ENCODE peak calls at places on chromosomes 3 and 15, in nine cellular contexts. P is PC-9; X is CD8-positive, alpha-beta memory T cell; F is A549; J is K562; O is tibial artery; Z is fibroblast of lung; C is endodermal cell; E is neural progenitor cell. L is an unnamed sample. For H3K4me1, the result is how much of the 10 kb centered on the place peaks cover.

GRCh38 chr3:161221881-161222600 is 930 bp downstream of the NMD3 start:
- DNase-seq in X (no peak), E (no peak), F (no peak), Z (peak), P (no peak), O (no peak), C (no peak), J (no peak), L (peak)

GRCh38 chr3:169624533-169624972 is 39.0 kb downstream of the MECOM start:
- DNase-seq in C (peak), X (no peak), F (no peak), P (no peak), J (no peak), Z (peak), E (no peak), O (no peak), L (peak)

GRCh38 chr3:196051336-196052076 is 30.4 kb downstream of the TFRC start:
- DNase-seq in E (no peak), Z (no peak), F (no peak), O (no peak), X (no peak), P (peak), C (no peak), J (no peak), L (no peak)

GRCh38 chr3:123058505-123058904 is 8.3 kb upstream of the PDIA5 start:
- DNase-seq in F (no peak), E (no peak), O (no peak), Z (no peak), X (no peak), C (no peak), P (no peak), J (no peak), L (no peak)

GRCh38 chr3:9036327-9037112 is 73.2 kb upstream of the RAD18 start:
- DNase-seq in O (peak), Z (peak), C (no peak), J (no peak), F (no peak), E (no peak), X (no peak), P (no peak), L (peak)

GRCh38 chr15:57992761-57993295 is 72.7 kb downstream of the ALDH1A2 start:
- DNase-seq in P (no peak), F (no peak), E (no peak), C (no peak), O (no peak), J (no peak), Z (no peak), X (no peak), L (no peak)

GRCh38 chr15:68620721-68621528 is 42.1 kb downstream of the CORO2B start:
- DNase-seq in X (no peak), Z (peak), E (peak), O (peak), J (no peak), P (no peak), C (no peak), F (no peak), L (peak)

GRCh38 chr15:70361106-70361505 is 263.4 kb upstream of the TLE3 start:
- DNase-seq in X (no peak), O (no peak), J (no peak), Z (no peak), C (peak), E (no peak), P (no peak), F (no peak), L (no peak)

GRCh38 chr15:82532991-82533481 is 7.2 kb downstream of the RPS17 start:
- DNase-seq in Z (no peak), F (no peak), C (peak), O (no peak), J (no peak), X (no peak), E (no peak), P (no peak), L (no peak)

GRCh38 chr15:39595621-39596221 is 14.8 kb downstream of the THBS1 start:
- DNase-seq in E (no peak), J (no peak), Z (peak), C (no peak), O (no peak), P (no peak), F (no peak), X (no peak), L (peak)

GRCh38 chr3:105783631-105784030 is 85.2 kb downstream of the CBLB start:
- DNase-seq in P (no peak), C (no peak), O (no peak), Z (no peak), X (no peak), F (no peak), E (no peak), J (no peak), L (no peak)
- H3K4me3 ChIP-seq in P (no peak), C (no peak), O (no peak), Z (no peak), X (no peak), F (no peak), E (no peak), J (no peak), L (no peak)

GRCh38 chr3:12964713-12965612 is 108.3 kb downstream of the IQSEC1 start:
- DNase-seq in C (no peak), J (no peak), F (no peak), Z (no peak), X (no peak), E (no peak), O (no peak), P (no peak), L (no peak)

GRCh38 chr3:12963184-12963868 is 109.9 kb downstream of the IQSEC1 start:
- DNase-seq in C (no peak), X (no peak), J (no peak), Z (no peak), P (no peak), E (no peak), F (no peak), O (no peak), L (no peak)

GRCh38 chr3:12962292-12962691 is 110.9 kb downstream of the IQSEC1 start:
- DNase-seq in C (no peak), X (no peak), O (no peak), J (no peak), Z (peak), E (no peak), P (no peak), F (no peak), L (no peak)

GRCh38 chr3:12965999-12966846 is 107.0 kb downstream of the IQSEC1 start:
- DNase-seq in E (peak), F (no peak), X (no peak), P (no peak), O (no peak), Z (peak), C (no peak), J (no peak), L (no peak)

GRCh38 chr3:12963869-12964712 is 109.1 kb downstream of the IQSEC1 start:
- DNase-seq in E (no peak), Z (no peak), F (no peak), P (no peak), J (no peak), X (no peak), C (no peak), O (no peak), L (no peak)
- H3K4me1 ChIP-seq in E (under half), Z (under half), F (under half), P (under half), J (half or more), X (half or more), C (under half), O (half or more), L (under half)

GRCh38 chr3:188233320-188233719 is 79.4 kb downstream of the LPP start:
- DNase-seq in C (no peak), X (no peak), J (no peak), F (no peak), Z (peak), E (no peak), O (peak), P (no peak), L (no peak)

GRCh38 chr3:188229726-188230125 is 75.8 kb downstream of the LPP start:
- DNase-seq in Z (no peak), J (no peak), P (no peak), E (no peak), X (no peak), F (no peak), C (no peak), O (no peak), L (no peak)

GRCh38 chr3:188232676-188233075 is 78.7 kb downstream of the LPP start:
- DNase-seq in C (no peak), O (no peak), P (no peak), X (no peak), F (no peak), Z (no peak), E (no peak), J (no peak), L (no peak)

GRCh38 chr3:188230962-188231361 is 77.0 kb downstream of the LPP start:
- DNase-seq in J (no peak), O (no peak), Z (peak), F (no peak), E (no peak), C (no peak), X (no peak), P (peak), L (no peak)

GRCh38 chr3:188231454-188231853 is 77.5 kb downstream of the LPP start:
- DNase-seq in F (no peak), X (no peak), E (no peak), J (no peak), O (no peak), P (no peak), Z (no peak), C (no peak), L (no peak)
- H3K27ac ChIP-seq in F (no peak), X (no peak), E (no peak), J (no peak), O (peak), P (no peak), Z (no peak), C (no peak), L (no peak)

GRCh38 chr3:42503251-42503924 is 945 bp downstream of the VIPR1 start:
- DNase-seq in F (no peak), X (no peak), E (no peak), C (peak), J (no peak), P (no peak), Z (no peak), O (no peak), L (no peak)
- H3K4me3 ChIP-seq in F (no peak), X (peak), E (peak), C (peak), J (no peak), P (peak), Z (no peak), O (peak), L (no peak)

DNA sequence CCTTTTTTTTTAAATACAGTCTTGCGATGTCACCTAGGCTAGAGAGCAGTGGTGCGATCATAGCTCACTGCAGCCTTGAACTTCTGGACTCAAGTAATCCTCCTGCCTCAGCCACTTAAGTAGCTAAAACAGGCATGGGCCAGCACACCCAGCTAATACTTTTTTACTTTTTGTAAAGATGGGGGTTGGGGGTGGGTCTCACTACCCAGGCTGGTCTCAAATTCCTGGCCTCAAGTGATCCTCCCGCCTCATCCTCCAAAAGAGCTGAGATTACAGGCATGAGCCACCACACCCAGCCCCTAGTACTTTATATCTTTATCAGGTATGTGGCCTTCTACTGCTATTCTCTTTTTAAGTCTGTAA is 8.3 kb downstream of the PEAK1 start:
- DNase-seq in J (no peak), F (no peak), Z (no peak), E (no peak), O (no peak), X (no peak), P (no peak), C (no peak), L (no peak)
- H3K4me1 ChIP-seq in J (under half), F (under half), Z (under half), E (under half), O (under half), X (under half), P (under half), C (under half), L (under half)